ENCODE peak calls at places on chromosomes 7 and 10, in five cellular contexts. One of them, this sample, is unnamed.
A peak's percentile ranks its signal among the peaks of the same experiment; 100 is the strongest.

GRCh38 chr10:43861966-43862751 is 213.5 kb upstream of the ZNF32 start:
- DNase-seq in NCI-H1048: no peak
- DNase-seq in T-helper 1 cell: no peak
- DNase-seq in activated gamma-delta T cell: no peak
- DNase-seq in stimulated activated CD4-positive, alpha-beta T cell treated with anti-CD3 and anti-CD28 coated beads, TNF-alpha, amount 100 ng/mL, for 4 hours: no peak
- DNase-seq in this sample: no peak

GRCh38 chr10:65570143-65571010 is 1355.5 kb upstream of the LRRTM3 start:
- DNase-seq in T-helper 1 cell: no peak
- DNase-seq in activated gamma-delta T cell: no peak
- DNase-seq in stimulated activated CD4-positive, alpha-beta T cell treated with anti-CD3 and anti-CD28 coated beads, TNF-alpha, amount 100 ng/mL, for 4 hours: no peak
- DNase-seq in NCI-H1048: no peak
- DNase-seq in this sample: no peak

GRCh38 chr10:98636921-98637329 is 190.2 kb upstream of the HPS1 start:
- DNase-seq in stimulated activated CD4-positive, alpha-beta T cell treated with anti-CD3 and anti-CD28 coated beads, TNF-alpha, amount 100 ng/mL, for 4 hours: no peak
- DNase-seq in activated gamma-delta T cell: no peak
- DNase-seq in NCI-H1048: no peak
- DNase-seq in T-helper 1 cell: no peak
- DNase-seq in this sample: no peak

GRCh38 chr10:74292871-74293427 is 141.9 kb downstream of the ADK start:
- DNase-seq in activated gamma-delta T cell: no peak
- DNase-seq in NCI-H1048: no peak
- DNase-seq in T-helper 1 cell: no peak
- DNase-seq in stimulated activated CD4-positive, alpha-beta T cell treated with anti-CD3 and anti-CD28 coated beads, TNF-alpha, amount 100 ng/mL, for 4 hours: no peak
- DNase-seq in this sample: no peak

GRCh38 chr7:27130540-27131389 is at the start of gene HOXA4:
- DNase-seq in activated gamma-delta T cell: peak; percentile 26
- DNase-seq in stimulated activated CD4-positive, alpha-beta T cell treated with anti-CD3 and anti-CD28 coated beads, TNF-alpha, amount 100 ng/mL, for 4 hours: peak; percentile 50
- DNase-seq in NCI-H1048: peak; percentile 23
- DNase-seq in T-helper 1 cell: peak; percentile 53
- DNase-seq in this sample: peak; percentile 47

GRCh38 chr10:31554556-31554955 is 235.5 kb downstream of the ZEB1 start:
- DNase-seq in NCI-H1048: no peak
- DNase-seq in T-helper 1 cell: no peak
- DNase-seq in stimulated activated CD4-positive, alpha-beta T cell treated with anti-CD3 and anti-CD28 coated beads, TNF-alpha, amount 100 ng/mL, for 4 hours: no peak
- DNase-seq in activated gamma-delta T cell: no peak
- DNase-seq in this sample: no peak

GRCh38 chr7:98784216-98784785 is 85.5 kb downstream of the TMEM130 start:
- DNase-seq in NCI-H1048: no peak
- DNase-seq in T-helper 1 cell: no peak
- DNase-seq in activated gamma-delta T cell: no peak
- DNase-seq in stimulated activated CD4-positive, alpha-beta T cell treated with anti-CD3 and anti-CD28 coated beads, TNF-alpha, amount 100 ng/mL, for 4 hours: no peak
- DNase-seq in this sample: no peak

GRCh38 chr10:22958338-22958737 is 30.5 kb downstream of the ARMC3 start:
- DNase-seq in NCI-H1048: no peak
- DNase-seq in activated gamma-delta T cell: no peak
- DNase-seq in stimulated activated CD4-positive, alpha-beta T cell treated with anti-CD3 and anti-CD28 coated beads, TNF-alpha, amount 100 ng/mL, for 4 hours: no peak
- DNase-seq in T-helper 1 cell: no peak
- DNase-seq in this sample: no peak

GRCh38 chr7:135448753-135449152 is 61.1 kb downstream of the CNOT4 start:
- DNase-seq in stimulated activated CD4-positive, alpha-beta T cell treated with anti-CD3 and anti-CD28 coated beads, TNF-alpha, amount 100 ng/mL, for 4 hours: no peak
- DNase-seq in NCI-H1048: no peak
- DNase-seq in T-helper 1 cell: no peak
- DNase-seq in activated gamma-delta T cell: no peak
- DNase-seq in this sample: no peak